ENCODE peak calls at places on chromosomes 6 and 20, in eight cellular contexts. J, E, N, Y, U, I, L and H are unnamed samples.

GRCh38 chr6:6599468-6599873 is 11.0 kb downstream of the LY86 start:
- DNase-seq in I (no peak), E (no peak), L (no peak), Y (no peak), N (no peak), J (no peak), U (peak), H (no peak)

GRCh38 chr20:61575151-61575937 is 323.3 kb downstream of the CDH4 start:
- DNase-seq in L (peak), Y (no peak), E (no peak), N (no peak), J (no peak), U (no peak), I (no peak), H (no peak)

GRCh38 chr6:155030148-155030720 is 35.1 kb downstream of the TIAM2 start:
- DNase-seq in J (no peak), Y (peak), L (no peak), I (no peak), N (no peak), E (no peak), U (no peak), H (no peak)

GRCh38 chr6:112117554-112117953 is 30.2 kb downstream of the FAM229B start:
- DNase-seq in U (no peak), E (no peak), J (no peak), L (no peak), Y (peak), N (no peak), I (no peak), H (no peak)

GRCh38 chr6:26272171-26272631 is 92.8 kb upstream of the BTN3A2 start:
- DNase-seq in E (peak), U (no peak), Y (no peak), L (peak), I (no peak), J (peak), N (no peak), H (peak)

GRCh38 chr20:58374906-58375760 is 13.9 kb upstream of the VAPB start:
- DNase-seq in J (no peak), U (no peak), Y (peak), N (peak), I (no peak), E (peak), L (peak), H (no peak)

GRCh38 chr6:160051390-160051789 is 70.2 kb upstream of the SLC22A1 start:
- DNase-seq in J (no peak), I (no peak), E (no peak), L (no peak), U (no peak), N (no peak), Y (no peak), H (no peak)

GRCh38 chr20:53757472-53757913 is 163.9 kb upstream of the ZNF217 start:
- DNase-seq in E (no peak), L (no peak), N (no peak), Y (no peak), J (no peak), U (no peak), I (no peak), H (no peak)

GRCh38 chr6:166194885-166195860 is 27.5 kb upstream of the TBXT start:
- DNase-seq in I (no peak), Y (no peak), J (no peak), N (no peak), E (no peak), U (no peak), L (peak), H (no peak)

GRCh38 chr6:21808551-21809181 is 215.1 kb downstream of the SOX4 start:
- DNase-seq in N (peak), L (peak), J (no peak), U (no peak), I (no peak), E (peak), Y (peak), H (no peak)

GRCh38 chr6:158500016-158500735 is 59.7 kb upstream of the TMEM181 start:
- DNase-seq in I (no peak), E (no peak), J (no peak), N (peak), Y (no peak), U (no peak), L (no peak), H (no peak)

GRCh38 chr20:58673119-58673518 is 19.5 kb upstream of the NPEPL1 start:
- DNase-seq in L (no peak), J (no peak), N (no peak), E (no peak), Y (no peak), I (no peak), U (no peak), H (no peak)

GRCh38 chr6:53335224-53335994 is 13.3 kb downstream of the ELOVL5 start:
- DNase-seq in E (no peak), N (no peak), Y (no peak), I (no peak), U (no peak), L (no peak), J (no peak), H (no peak)

GRCh38 chr20:50848846-50849673 is 54.2 kb downstream of the BCAS4 start:
- DNase-seq in I (peak), J (no peak), Y (no peak), N (no peak), L (no peak), U (no peak), E (peak), H (peak)

GRCh38 chr20:6685181-6685582 is 82.3 kb upstream of the BMP2 start:
- DNase-seq in Y (no peak), L (no peak), N (no peak), E (no peak), I (no peak), U (no peak), J (no peak), H (no peak)

GRCh38 chr6:30618270-30618787 is 689 bp downstream of the MRPS18B start:
- DNase-seq in N (no peak), E (no peak), J (no peak), I (no peak), U (no peak), Y (peak), L (no peak), H (no peak)

GRCh38 chr6:43491750-43492661 is 14.6 kb downstream of the TJAP1 start:
- DNase-seq in I (no peak), Y (peak), E (no peak), L (no peak), J (no peak), N (peak), U (peak), H (peak)

GRCh38 chr20:60062431-60063336 is 104.5 kb downstream of the CDH26 start:
- DNase-seq in U (no peak), I (no peak), L (peak), N (peak), J (no peak), Y (peak), E (no peak), H (no peak)

GRCh38 chr20:43188861-43189613 is 669 bp downstream of the PTPRT start:
- DNase-seq in J (peak), Y (no peak), L (no peak), U (no peak), I (no peak), E (peak), N (no peak), H (no peak)

GRCh38 chr6:44561062-44561591 is 173.6 kb downstream of the CDC5L start:
- DNase-seq in I (no peak), N (no peak), L (no peak), Y (no peak), E (peak), U (no peak), J (no peak), H (no peak)

GRCh38 chr6:33716379-33716778 is 4.9 kb upstream of the UQCC2 start:
- DNase-seq in I (peak), N (no peak), E (no peak), L (no peak), Y (no peak), U (no peak), J (no peak), H (peak)

GRCh38 chr6:144447487-144447886 is 162.4 kb downstream of the UTRN start:
- DNase-seq in I (no peak), L (no peak), N (no peak), U (no peak), E (no peak), J (no peak), Y (peak), H (no peak)

GRCh38 chr6:157723376-157723775 is 99.7 kb upstream of the SNX9 start:
- DNase-seq in N (no peak), Y (no peak), J (no peak), L (no peak), E (no peak), U (no peak), I (no peak), H (no peak)

GRCh38 chr6:112308476-112308875 is 38.7 kb upstream of the RFPL4B start:
- DNase-seq in Y (peak), E (no peak), U (no peak), N (no peak), I (no peak), L (no peak), J (no peak), H (no peak)

GRCh38 chr6:17923401-17923863 is 64.0 kb downstream of the KIF13A start:
- DNase-seq in J (no peak), L (no peak), E (no peak), U (no peak), I (no peak), Y (peak), N (no peak), H (no peak)

GRCh38 chr20:25223179-25223661 is 24.7 kb upstream of the PYGB start:
- DNase-seq in I (no peak), N (peak), J (no peak), U (no peak), Y (peak), E (no peak), L (peak), H (peak)

GRCh38 chr6:147868493-147869222 is 360.2 kb downstream of the SAMD5 start:
- DNase-seq in U (no peak), I (no peak), Y (no peak), J (no peak), L (no peak), E (no peak), N (peak), H (no peak)

GRCh38 chr6:73942581-73942980 is 246.6 kb downstream of the CD109 start:
- DNase-seq in L (no peak), J (no peak), E (no peak), U (no peak), Y (peak), I (no peak), N (peak), H (peak)
- TF ChIP-seq CTCF in L (no peak), J (peak), E (no peak), U (no peak), Y (no peak), I (no peak), N (no peak), H (peak)

GRCh38 chr6:41367700-41368099 is 32.3 kb downstream of the NCR2 start:
- DNase-seq in L (peak), U (no peak), N (peak), Y (peak), E (peak), J (peak), I (no peak), H (peak)
- TF ChIP-seq CTCF in L (peak), U (peak), N (peak), Y (peak), E (peak), J (peak), I (peak), H (peak)

GRCh38 chr6:35139924-35140524 is 1.1 kb downstream of the TCP11 start:
- DNase-seq in L (peak), Y (peak), N (peak), E (peak), I (no peak), U (no peak), J (no peak), H (peak)
- TF ChIP-seq CTCF in L (peak), Y (peak), N (peak), E (peak), I (peak), U (peak), J (peak), H (peak)

GRCh38 chr20:21493049-21493448 is 20.8 kb downstream of the NKX2-2 start:
- DNase-seq in Y (no peak), J (no peak), I (no peak), N (no peak), U (no peak), L (no peak), E (no peak), H (no peak)

DNA sequence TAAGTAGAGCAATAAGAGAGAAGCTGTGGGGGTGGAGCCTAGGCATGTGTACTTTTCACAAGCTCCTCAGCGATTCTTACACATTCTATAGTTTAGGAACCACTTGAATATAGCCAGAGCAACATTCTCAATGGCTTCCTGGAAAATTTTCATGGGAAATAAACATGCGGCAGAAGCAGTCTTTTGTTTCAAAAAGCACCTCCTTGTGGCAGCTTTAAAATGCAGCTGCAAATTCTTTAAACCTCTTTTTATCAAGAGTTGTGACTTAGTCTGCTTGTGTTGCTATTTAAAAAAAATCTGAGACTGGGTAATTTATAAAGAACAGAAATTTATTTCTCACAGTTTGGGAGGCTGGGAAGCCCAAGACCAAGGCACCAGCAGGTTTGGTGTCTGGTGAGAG is 23.8 kb downstream of the NKX2-2 start:
- DNase-seq in N (peak), J (no peak), I (no peak), Y (peak), U (no peak), L (no peak), E (no peak), H (no peak)
- TF ChIP-seq CTCF in N (peak), J (peak), I (no peak), Y (peak), U (no peak), L (peak), E (no peak), H (no peak)

DNA sequence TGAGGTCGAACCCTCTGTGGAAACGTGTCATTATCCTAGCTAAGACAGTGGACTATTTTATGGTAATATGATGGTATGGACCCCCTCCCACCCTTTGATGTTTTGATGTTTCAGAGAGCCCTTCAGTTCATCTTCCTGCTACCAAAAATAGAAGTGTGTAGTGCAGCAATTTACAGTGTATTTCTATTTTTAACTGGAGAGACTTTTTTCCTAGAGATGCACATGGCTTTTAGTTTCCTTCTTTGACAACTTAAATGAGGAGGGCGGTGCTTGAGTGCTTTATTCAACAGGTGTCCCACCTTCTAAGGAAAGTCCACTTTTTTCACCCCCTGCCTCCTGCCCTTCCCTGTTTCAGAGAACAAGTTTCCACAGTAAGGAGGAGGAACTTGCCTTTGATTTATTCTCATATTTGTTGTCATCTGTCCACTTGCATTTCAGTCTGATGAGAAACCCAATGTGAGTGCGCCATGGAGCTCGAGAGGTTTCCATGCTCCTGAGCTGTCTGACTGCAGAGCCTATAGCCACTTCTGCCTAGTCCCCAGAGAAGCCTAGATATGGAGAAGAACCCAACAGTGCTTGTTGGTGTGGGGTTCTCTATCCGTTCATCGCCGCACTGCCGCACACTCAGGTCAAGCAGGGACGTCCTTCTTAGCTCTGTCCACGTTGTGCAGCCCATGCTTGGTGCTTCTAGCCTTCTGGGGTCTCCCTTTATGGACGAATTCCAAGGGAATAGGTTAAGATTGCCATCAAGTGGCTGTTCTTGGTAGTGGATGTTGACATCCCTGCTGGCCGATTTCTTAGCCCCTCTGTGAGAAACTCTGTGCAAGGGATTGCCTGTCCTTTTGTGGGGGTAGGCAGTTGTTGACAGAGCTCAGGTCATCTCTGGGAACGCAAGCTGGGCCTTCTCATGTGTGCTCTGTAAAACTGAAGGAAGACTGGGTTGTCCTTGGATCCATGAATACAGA is 144.2 kb downstream of the JARID2 start:
- DNase-seq in U (no peak), I (no peak), L (peak), N (peak), J (peak), Y (peak), E (peak), H (peak)
- TF ChIP-seq CTCF in U (peak), I (peak), L (peak), N (peak), J (peak), Y (peak), E (peak), H (peak)

GRCh38 chr20:36574278-36575065 is 1.1 kb downstream of the TGIF2 start:
- DNase-seq in Y (peak), I (peak), N (peak), L (peak), J (peak), E (peak), U (peak), H (peak)
- TF ChIP-seq CTCF in Y (no peak), I (no peak), N (no peak), L (no peak), J (no peak), E (no peak), U (no peak), H (no peak)

GRCh38 chr6:52063584-52064400 is 23.6 kb downstream of the PKHD1 start:
- DNase-seq in U (no peak), I (peak), N (peak), E (peak), J (no peak), L (peak), Y (peak), H (peak)
- TF ChIP-seq CTCF in U (no peak), I (peak), N (peak), E (peak), J (peak), L (peak), Y (peak), H (peak)

GRCh38 chr6:37807656-37808055 is 11.9 kb upstream of the ZFAND3 start:
- DNase-seq in U (no peak), I (no peak), E (peak), Y (no peak), N (no peak), L (no peak), J (no peak), H (no peak)
- TF ChIP-seq CTCF in U (no peak), I (no peak), E (no peak), Y (peak), N (peak), L (no peak), J (no peak), H (no peak)